ENCODE peak calls at places on chromosomes 6 and 20, in five cellular contexts. V, I, M, X and K are unnamed samples. For H3K36me3, the result is how much of the 10 kb centered on the place peaks cover.

GRCh38 chr6:170182093-170182780 is 108.6 kb downstream of the DLL1 start:
- ATAC-seq in V (no peak), I (no peak), M (no peak), X (no peak), K (no peak)

GRCh38 chr20:45087115-45087785 is 13.7 kb downstream of the KCNS1 start:
- ATAC-seq in V (no peak), I (peak), M (no peak), X (peak), K (no peak)

GRCh38 chr6:24385536-24386269 is 17.0 kb upstream of the MRS2 start:
- ATAC-seq in V (peak), I (peak), M (no peak), X (no peak), K (no peak)

GRCh38 chr6:151068761-151069312 is 170.9 kb upstream of the AKAP12 start:
- ATAC-seq in V (no peak), I (no peak), M (no peak), X (no peak), K (no peak)

GRCh38 chr6:52504778-52505127 is 72.1 kb downstream of the TRAM2 start:
- ATAC-seq in V (no peak), I (no peak), M (peak), X (no peak), K (no peak)

GRCh38 chr6:159726196-159726917 is 949 bp upstream of the WTAP start:
- ATAC-seq in V (peak), I (peak), M (peak), X (peak), K (peak)

GRCh38 chr6:45917439-45917838 is 98.2 kb downstream of the CLIC5 start:
- ATAC-seq in V (no peak), I (no peak), M (no peak), X (no peak), K (no peak)

GRCh38 chr20:16419138-16419715 is 154.0 kb downstream of the KIF16B start:
- ATAC-seq in V (no peak), I (no peak), M (no peak), X (no peak), K (no peak)

GRCh38 chr20:3316131-3316530 is 77.1 kb upstream of the SLC4A11 start:
- ATAC-seq in V (no peak), I (no peak), M (no peak), X (peak), K (no peak)

GRCh38 chr20:3313681-3314080 is 74.7 kb upstream of the SLC4A11 start:
- ATAC-seq in V (peak), I (no peak), M (peak), X (no peak), K (no peak)

GRCh38 chr20:3314391-3314790 is 75.4 kb upstream of the SLC4A11 start:
- ATAC-seq in V (no peak), I (no peak), M (no peak), X (no peak), K (no peak)

GRCh38 chr20:3312940-3313656 is 74.1 kb upstream of the SLC4A11 start:
- ATAC-seq in V (peak), I (no peak), M (peak), X (peak), K (peak)

DNA sequence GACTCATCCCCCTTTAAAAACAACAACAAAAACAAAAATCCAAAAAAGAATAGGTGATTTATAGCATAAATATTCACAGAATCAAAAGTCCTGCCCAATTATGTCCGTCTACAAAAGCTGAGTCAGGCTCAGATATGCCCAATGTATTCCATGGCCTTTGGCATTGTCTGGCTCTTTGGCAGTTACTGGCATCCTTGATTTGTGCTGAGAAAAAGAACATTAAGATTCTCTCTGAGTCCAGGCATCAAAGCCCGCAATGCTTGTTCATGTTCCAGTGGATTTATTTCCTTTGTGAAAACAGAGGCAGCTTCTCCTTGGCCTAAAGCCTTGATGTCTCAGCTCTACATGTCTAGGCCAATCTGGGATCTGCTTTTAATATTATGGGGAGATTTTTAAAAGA is 76.1 kb upstream of the SLC4A11 start:
- ATAC-seq in V (no peak), I (no peak), M (no peak), X (no peak), K (no peak)
- H3K36me3 ChIP-seq in V (under half), I (under half), M (under half), X (under half), K (half or more)

DNA sequence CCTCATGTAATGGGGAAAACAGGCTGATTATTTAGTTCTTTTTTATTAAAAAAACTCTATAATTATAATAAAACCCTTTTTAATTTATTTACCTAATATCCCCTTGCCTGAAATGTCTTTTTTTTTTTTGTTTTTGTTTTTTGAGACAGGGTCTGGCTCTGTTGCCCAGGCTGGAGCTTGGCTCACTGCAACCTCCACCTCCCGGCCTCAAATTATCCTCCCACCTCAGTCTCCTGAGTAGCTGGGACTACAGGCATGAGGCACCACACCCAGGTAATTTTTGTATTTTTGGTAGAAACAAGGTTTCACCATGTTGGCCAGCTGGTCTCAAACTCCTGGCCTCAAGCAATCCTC is 30.3 kb upstream of the HBS1L start:
- ATAC-seq in V (no peak), I (no peak), M (peak), X (no peak), K (no peak)
- TF ChIP-seq EP300 in V (no peak), I (no peak), M (no peak), X (no peak), K (no peak)

GRCh38 chr20:35739294-35740163 is 2.5 kb downstream of the RBM39 start:
- ATAC-seq in V (no peak), I (peak), M (no peak), X (no peak), K (no peak)

GRCh38 chr20:35743693-35744491 is 1.8 kb upstream of the RBM39 start:
- ATAC-seq in V (no peak), I (no peak), M (no peak), X (no peak), K (no peak)

GRCh38 chr20:35738410-35739179 is 3.5 kb downstream of the RBM39 start:
- ATAC-seq in V (no peak), I (no peak), M (no peak), X (no peak), K (no peak)

GRCh38 chr20:35742741-35743523 is 872 bp upstream of the RBM39 start:
- ATAC-seq in V (no peak), I (peak), M (peak), X (peak), K (no peak)

DNA sequence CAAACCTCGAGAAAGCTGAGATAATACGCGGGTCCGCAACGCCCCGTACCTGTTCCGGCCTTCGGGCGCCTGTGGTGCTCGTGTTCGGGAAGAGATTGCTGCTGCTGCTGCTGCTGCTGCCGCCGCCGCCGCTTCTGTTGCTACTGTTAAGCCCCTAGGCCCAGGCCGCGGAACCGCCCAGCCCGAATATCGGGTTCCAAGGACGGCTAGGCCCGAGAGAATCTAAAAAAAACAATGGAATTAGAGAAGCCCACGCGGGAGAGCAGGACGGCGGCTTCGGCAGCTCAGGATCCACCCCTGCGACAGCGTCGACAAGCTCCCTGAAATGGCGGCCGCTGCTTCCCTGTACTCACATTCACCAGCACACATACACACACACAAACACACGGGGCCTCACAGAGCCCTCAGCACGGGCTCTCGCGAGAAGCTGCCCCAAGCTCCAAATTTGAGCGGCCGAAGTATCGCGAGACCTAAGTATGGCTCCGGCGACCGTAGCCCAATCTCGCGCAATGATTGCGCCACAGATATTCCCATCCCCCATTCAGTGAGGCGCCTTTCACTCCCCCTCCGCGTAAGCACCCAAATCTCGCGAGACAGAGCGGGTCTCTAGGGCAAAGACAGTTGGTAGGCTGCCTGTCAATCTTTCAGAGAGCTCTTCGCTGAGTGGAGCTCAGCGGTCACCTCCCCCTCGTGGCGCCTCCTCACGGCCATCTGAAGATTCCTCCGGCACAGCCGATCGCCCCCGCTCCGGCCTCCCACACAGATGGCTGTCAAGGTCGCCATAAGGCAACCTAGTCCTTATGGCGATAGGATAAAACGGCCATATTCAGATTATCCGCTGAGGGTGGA is at the start of gene RBM39:
- ATAC-seq in V (peak), I (peak), M (peak), X (peak), K (peak)
- TF ChIP-seq CTCF in V (peak), I (peak), M (peak), X (peak), K (peak)

DNA sequence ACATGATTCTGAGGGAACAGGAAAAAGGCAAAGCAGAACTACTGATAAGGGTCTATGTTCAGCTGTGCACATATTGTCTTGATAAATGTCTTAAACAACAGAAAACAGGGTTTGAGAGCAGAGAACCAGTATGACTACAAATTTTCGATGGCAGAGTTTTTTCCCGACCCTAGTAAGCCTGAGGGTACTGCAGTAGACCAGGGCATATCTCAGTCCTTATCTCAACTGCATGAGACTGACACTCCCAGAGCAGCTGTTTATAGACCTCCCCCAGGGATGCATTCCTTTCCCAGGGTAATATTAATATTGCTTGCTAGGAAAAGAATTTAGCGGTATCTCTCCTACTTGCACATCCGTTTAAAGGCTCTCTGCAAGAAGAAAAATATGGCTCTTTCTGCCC is 1176.8 kb upstream of the ADGRB3 start:
- ATAC-seq in V (no peak), I (no peak), M (no peak), X (no peak), K (no peak)
- H3K36me3 ChIP-seq in V (under half), I (under half), M (under half), X (under half), K (under half)

DNA sequence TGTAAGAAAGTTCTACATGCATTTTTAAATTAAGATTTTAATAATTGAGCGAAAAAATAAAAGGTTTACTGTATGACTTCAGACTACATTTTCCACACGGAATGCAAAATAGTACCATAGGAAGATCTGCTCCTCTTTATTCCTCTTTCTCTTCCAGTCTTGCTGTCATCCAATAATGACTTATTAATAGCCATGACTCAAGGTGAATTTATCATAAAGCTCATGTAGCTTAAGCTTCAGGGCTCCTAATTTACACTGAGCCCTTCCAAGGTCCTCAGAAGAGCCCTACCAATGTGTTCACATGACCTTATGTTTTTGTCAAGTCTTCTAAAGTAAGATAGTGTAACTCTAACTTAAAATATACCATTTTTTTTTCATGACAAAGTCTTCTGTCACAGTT is 510.1 kb downstream of the PHF3 start:
- ATAC-seq in V (no peak), I (no peak), M (no peak), X (no peak), K (no peak)
- TF ChIP-seq EP300 in V (no peak), I (no peak), M (no peak), X (no peak), K (no peak)